ENCODE peak calls at places on chromosomes 6 and 20, in eight cellular contexts. P is neural progenitor cell, R is body of pancreas, W is astrocyte, V is left ventricle myocardium inferior, O is tibial nerve, A is adrenal gland, E is A673. D is an unnamed sample.

GRCh38 chr6:165404703-165405102 is 95.3 kb upstream of the C6orf118 start:
- DNase-seq in V (no peak), P (no peak), W (no peak), A (no peak), O (no peak), E (no peak), R (no peak), D (no peak)

GRCh38 chr6:140269766-140270165 is 895.3 kb upstream of the CITED2 start:
- DNase-seq in W (peak), P (no peak), E (no peak), V (no peak), R (no peak), A (no peak), O (no peak), D (no peak)

GRCh38 chr6:10451828-10452509 is 37.1 kb upstream of the TFAP2A start:
- DNase-seq in E (peak), V (no peak), W (peak), O (no peak), A (no peak), P (no peak), R (peak), D (no peak)

GRCh38 chr6:7124631-7125030 is 16.9 kb downstream of the RREB1 start:
- DNase-seq in E (no peak), V (no peak), O (no peak), P (no peak), A (no peak), R (no peak), W (no peak), D (peak)

GRCh38 chr20:64160536-64161495 is 3.4 kb upstream of the MYT1 start:
- DNase-seq in E (no peak), W (no peak), A (no peak), P (peak), R (no peak), O (no peak), V (no peak), D (peak)

GRCh38 chr6:73471686-73472290 is 10.3 kb downstream of the MTO1 start:
- DNase-seq in O (no peak), E (no peak), V (no peak), P (no peak), A (no peak), R (no peak), W (no peak), D (no peak)

GRCh38 chr6:28537509-28538140 is 11.9 kb downstream of the GPX5 start:
- DNase-seq in W (no peak), V (no peak), P (peak), A (no peak), E (no peak), O (no peak), R (no peak), D (no peak)

GRCh38 chr20:21515300-21516179 is 1.7 kb upstream of the NKX2-2 start:
- DNase-seq in P (peak), O (no peak), A (no peak), V (no peak), E (peak), W (no peak), R (no peak), D (no peak)

GRCh38 chr6:145507251-145507650 is 228.1 kb downstream of the EPM2A start:
- DNase-seq in R (no peak), P (no peak), V (no peak), O (no peak), W (no peak), E (no peak), A (no peak), D (no peak)

GRCh38 chr20:36465109-36466080 is 75.9 kb upstream of the MYL9 start:
- DNase-seq in W (peak), E (peak), V (peak), O (peak), A (peak), P (peak), R (peak), D (no peak)

GRCh38 chr6:46044876-46045617 is 29.4 kb upstream of the CLIC5 start:
- DNase-seq in R (no peak), A (peak), W (peak), P (no peak), E (peak), V (peak), O (peak), D (no peak)

GRCh38 chr6:43801489-43802181 is 31.6 kb downstream of the VEGFA start:
- DNase-seq in E (no peak), V (no peak), P (no peak), W (no peak), A (peak), R (no peak), O (no peak), D (no peak)

GRCh38 chr6:42502127-42502526 is 50.4 kb upstream of the TRERF1 start:
- DNase-seq in R (no peak), W (no peak), A (no peak), V (no peak), E (no peak), O (no peak), P (no peak), D (no peak)

GRCh38 chr6:39225543-39225942 is 3.7 kb downstream of the KCNK5 start:
- DNase-seq in O (no peak), E (no peak), V (no peak), P (no peak), A (no peak), W (no peak), R (peak), D (no peak)

GRCh38 chr20:45052698-45053440 is 48.1 kb downstream of the KCNS1 start:
- DNase-seq in R (no peak), W (peak), V (no peak), P (no peak), E (no peak), A (peak), O (no peak), D (no peak)

GRCh38 chr6:43428112-43428570 is 800 bp downstream of the ABCC10 start:
- DNase-seq in E (no peak), W (peak), O (no peak), R (no peak), A (no peak), P (no peak), V (no peak), D (no peak)

GRCh38 chr6:36853325-36853724 is 14.1 kb upstream of the CPNE5 start:
- DNase-seq in P (no peak), R (no peak), E (peak), A (no peak), W (peak), V (no peak), O (no peak), D (no peak)

GRCh38 chr6:147559016-147559415 is 50.5 kb downstream of the SAMD5 start:
- DNase-seq in A (no peak), P (no peak), V (no peak), R (peak), O (no peak), E (peak), W (no peak), D (no peak)

GRCh38 chr20:1882026-1882425 is 13.2 kb upstream of the SIRPA start:
- DNase-seq in E (no peak), R (no peak), A (no peak), W (no peak), V (no peak), P (no peak), O (no peak), D (no peak)

GRCh38 chr6:134527108-134527787 is 209.3 kb upstream of the SGK1 start:
- DNase-seq in O (no peak), E (no peak), P (no peak), A (no peak), W (no peak), V (no peak), R (no peak), D (no peak)

GRCh38 chr6:117138407-117138806 is 127.0 kb upstream of the VGLL2 start:
- DNase-seq in P (no peak), R (no peak), V (no peak), O (no peak), A (no peak), W (no peak), E (no peak), D (no peak)

GRCh38 chr20:62477669-62478450 is 2.1 kb upstream of the GATA5 start:
- DNase-seq in E (no peak), V (no peak), O (no peak), P (peak), A (no peak), W (no peak), R (no peak), D (peak)
- TF ChIP-seq CTCF in E (no peak), V (peak), O (no peak), P (peak), A (no peak), W (no peak), R (no peak), D (peak)

DNA sequence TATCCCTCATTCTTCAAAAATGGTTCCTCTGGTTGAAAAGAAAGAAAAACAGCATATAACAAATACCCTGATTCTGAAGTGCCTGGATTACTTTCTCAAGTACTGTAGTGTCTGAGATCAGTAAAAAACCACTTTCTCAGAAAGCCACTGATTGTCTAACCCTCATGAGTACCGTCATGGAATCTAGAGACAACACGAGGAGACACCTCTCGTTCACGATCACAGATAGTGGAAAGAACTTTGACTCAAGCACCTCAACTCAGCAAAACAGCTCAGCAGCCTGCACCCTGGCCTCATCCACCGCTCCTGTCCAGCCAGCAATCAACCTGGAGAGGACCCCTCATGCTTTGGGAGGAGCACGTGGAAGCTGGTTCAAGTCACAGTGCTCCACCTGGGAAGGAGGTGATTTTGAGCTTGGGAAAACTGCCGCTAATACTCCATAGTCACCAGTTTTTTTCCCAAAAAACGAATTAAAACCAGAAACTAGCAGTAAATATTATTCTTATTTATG is 1.0 kb downstream of the SCML4 start:
- DNase-seq in R (no peak), A (no peak), W (no peak), V (no peak), O (no peak), P (no peak), E (no peak), D (no peak)
- H3K4me3 ChIP-seq in R (no peak), A (no peak), W (no peak), V (no peak), O (no peak), P (no peak), E (no peak), D (no peak)

GRCh38 chr6:167296293-167296690 is 5.2 kb downstream of the UNC93A start:
- DNase-seq in R (no peak), O (no peak), V (no peak), W (no peak), P (no peak), E (no peak), A (no peak), D (no peak)
- H3K27ac ChIP-seq in R (no peak), O (no peak), V (no peak), W (no peak), P (no peak), E (no peak), A (no peak), D (no peak)

DNA sequence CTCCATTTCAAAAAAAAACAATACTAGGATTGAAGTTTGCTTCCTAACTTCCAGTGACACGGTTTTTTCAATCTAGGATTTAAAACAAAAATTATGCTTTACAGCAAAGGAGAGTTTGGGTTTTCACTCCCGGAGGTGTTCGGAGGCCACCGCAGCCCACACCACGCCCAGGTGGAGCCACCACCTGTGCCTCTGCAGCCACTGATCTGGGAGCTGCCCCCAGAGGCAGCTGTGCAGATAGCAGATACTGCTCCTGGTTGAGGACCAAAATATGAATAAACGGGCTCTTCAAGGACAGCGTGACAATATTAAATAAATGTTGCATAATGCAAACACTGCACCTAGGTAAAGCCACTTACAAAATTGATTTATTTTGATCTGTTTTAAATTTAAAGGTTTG is 30.2 kb downstream of the DLL1 start:
- DNase-seq in R (peak), W (no peak), V (no peak), E (no peak), O (no peak), P (no peak), A (no peak), D (no peak)
- TF ChIP-seq CTCF in R (peak), W (no peak), V (no peak), E (peak), O (no peak), P (peak), A (no peak), D (peak)

GRCh38 chr20:58388882-58389323 is at the start of gene VAPB:
- DNase-seq in O (peak), W (peak), E (peak), R (peak), V (peak), A (peak), P (peak), D (peak)
- H3K4me3 ChIP-seq in O (peak), W (peak), E (peak), R (peak), V (peak), A (peak), P (peak), D (peak)

GRCh38 chr20:17381701-17382100 is 149.5 kb downstream of the BFSP1 start:
- DNase-seq in V (no peak), P (no peak), A (no peak), R (no peak), W (no peak), O (no peak), E (no peak), D (no peak)

GRCh38 chr20:17391108-17391771 is 139.9 kb downstream of the BFSP1 start:
- DNase-seq in V (no peak), O (no peak), A (no peak), W (no peak), R (no peak), P (no peak), E (no peak), D (no peak)

GRCh38 chr20:17390655-17391054 is 140.5 kb downstream of the BFSP1 start:
- DNase-seq in E (no peak), V (no peak), P (no peak), R (no peak), O (no peak), W (no peak), A (no peak), D (no peak)

DNA sequence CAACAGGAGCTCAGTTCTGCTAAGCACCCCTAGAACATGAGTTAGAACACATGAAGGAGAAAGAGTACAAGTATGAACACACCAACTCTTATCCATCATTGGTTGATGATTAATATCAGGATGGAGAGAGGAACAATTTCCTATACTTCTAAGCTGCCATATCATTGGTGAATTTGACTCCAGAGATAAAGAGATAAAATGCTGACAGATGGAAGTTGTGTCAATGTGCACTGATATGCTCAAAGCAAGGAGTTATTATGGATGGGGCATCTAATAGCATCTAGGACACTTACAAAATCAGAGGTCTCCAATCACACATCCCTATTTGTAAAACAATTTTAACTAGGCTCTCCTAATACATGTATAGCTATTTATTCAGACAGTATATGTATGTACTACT is 145.4 kb downstream of the BFSP1 start:
- DNase-seq in R (no peak), W (no peak), P (no peak), A (no peak), V (no peak), E (no peak), O (no peak), D (no peak)
- H3K27ac ChIP-seq in R (no peak), W (no peak), P (no peak), A (no peak), V (no peak), E (no peak), O (no peak), D (no peak)

GRCh38 chr20:17636523-17637412 is 45.3 kb downstream of the RRBP1 start:
- DNase-seq in O (no peak), R (no peak), W (no peak), P (peak), V (no peak), E (no peak), A (peak), D (peak)
- TF ChIP-seq CTCF in O (no peak), R (no peak), W (no peak), P (peak), V (no peak), E (no peak), A (peak), D (peak)

GRCh38 chr6:26033132-26033941 is 53.9 kb upstream of the HFE start:
- DNase-seq in P (peak), O (no peak), R (peak), E (peak), V (peak), A (peak), W (peak), D (peak)

GRCh38 chr6:26031151-26031594 is 56.1 kb upstream of the HFE start:
- DNase-seq in P (no peak), A (no peak), O (no peak), W (no peak), E (peak), V (no peak), R (no peak), D (no peak)

GRCh38 chr6:26030716-26031115 is 56.5 kb upstream of the HFE start:
- DNase-seq in O (no peak), E (no peak), V (no peak), R (no peak), P (no peak), W (no peak), A (no peak), D (no peak)

GRCh38 chr6:26032387-26033131 is 54.7 kb upstream of the HFE start:
- DNase-seq in V (no peak), O (no peak), R (no peak), P (peak), E (peak), W (peak), A (peak), D (peak)

GRCh38 chr6:26031595-26032386 is 55.4 kb upstream of the HFE start:
- DNase-seq in W (peak), V (peak), A (peak), O (peak), R (peak), E (peak), P (peak), D (peak)
- H3K4me3 ChIP-seq in W (peak), V (peak), A (no peak), O (peak), R (no peak), E (peak), P (peak), D (peak)

DNA sequence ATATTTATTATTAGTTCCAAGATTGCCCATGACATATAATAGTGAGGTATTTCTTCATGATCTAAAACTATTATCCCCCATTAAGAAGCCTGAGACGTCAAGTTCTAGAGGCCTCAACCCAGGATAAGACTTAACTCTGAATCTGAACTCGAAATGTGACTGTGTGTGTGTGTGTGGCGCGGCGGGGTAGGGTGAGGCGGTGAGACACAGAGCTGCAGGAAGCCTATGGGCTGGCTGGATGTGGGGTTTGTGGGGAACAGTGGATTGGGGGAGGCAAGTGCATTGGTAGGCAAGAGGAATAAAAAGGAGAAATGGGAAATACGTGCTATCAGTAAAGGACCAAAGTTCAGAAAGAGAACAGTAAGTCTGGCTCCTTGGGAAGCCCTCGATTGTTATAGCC is 66.5 kb upstream of the RNF146 start:
- DNase-seq in V (no peak), P (no peak), E (no peak), O (no peak), A (no peak), W (no peak), R (no peak), D (no peak)
- H3K27ac ChIP-seq in V (no peak), P (no peak), E (no peak), O (peak), A (no peak), W (no peak), R (no peak), D (no peak)

DNA sequence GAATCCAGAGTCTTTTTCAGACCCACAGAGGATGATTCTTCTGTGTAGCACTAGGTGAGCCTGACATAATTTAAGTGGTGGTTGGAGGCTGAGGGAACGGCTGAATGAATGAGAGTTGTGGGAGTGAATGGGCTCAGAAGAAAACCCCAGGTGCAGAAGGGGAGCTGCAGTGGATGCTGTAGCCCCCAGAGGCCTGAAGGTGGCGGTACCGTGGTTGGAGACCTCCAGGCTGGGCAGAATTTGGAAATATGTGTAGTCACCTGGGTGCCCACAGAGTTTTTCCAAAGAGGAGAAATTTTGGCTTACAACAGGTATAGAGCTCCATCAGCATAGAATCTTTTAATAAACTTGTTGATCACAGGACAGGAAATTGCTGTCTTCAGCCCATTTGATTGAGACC is 6.5 kb upstream of the RAET1G start:
- DNase-seq in E (peak), V (no peak), O (no peak), P (peak), W (no peak), R (no peak), A (no peak), D (peak)
- TF ChIP-seq CTCF in E (peak), V (peak), O (no peak), P (peak), W (peak), R (no peak), A (peak), D (peak)

D was measured in WERI-Rb-1.